ENCODE peak calls at places on chromosomes 1 and 21, in ten cellular contexts. M, D, K, J, X, N, O, A, I and T are unnamed samples.

GRCh38 chr1:180722586-180722985 is 90.8 kb downstream of the XPR1 start:
- DNase-seq in X (no peak), N (no peak), K (no peak), I (no peak), D (no peak), A (no peak), M (no peak), J (no peak), O (no peak), T (no peak)

GRCh38 chr21:21039624-21040023 is 41.4 kb downstream of the NCAM2 start:
- DNase-seq in J (no peak), K (no peak), N (no peak), A (no peak), M (no peak), D (no peak), I (no peak), O (no peak), X (no peak), T (no peak)

GRCh38 chr21:33132054-33132453 is 62.1 kb downstream of the OLIG1 start:
- DNase-seq in O (no peak), I (no peak), X (no peak), N (no peak), K (no peak), M (no peak), J (no peak), D (no peak), A (no peak), T (no peak)

GRCh38 chr1:21909286-21909759 is 27.8 kb downstream of the HSPG2 start:
- DNase-seq in I (no peak), N (no peak), A (no peak), J (no peak), D (no peak), X (no peak), K (no peak), O (no peak), M (no peak), T (no peak)

GRCh38 chr1:114107474-114108175 is 46.0 kb downstream of the SYT6 start:
- DNase-seq in K (no peak), A (no peak), X (no peak), J (no peak), I (no peak), O (no peak), N (no peak), M (no peak), D (no peak), T (no peak)

GRCh38 chr1:115089443-115090340 is at the start of gene TSPAN2:
- DNase-seq in N (no peak), O (no peak), M (no peak), X (peak), D (peak), K (peak), I (no peak), A (peak), J (no peak), T (peak)

GRCh38 chr1:225806249-225806648 is 3.7 kb upstream of the EPHX1 start:
- DNase-seq in K (no peak), I (no peak), A (no peak), D (no peak), J (no peak), O (no peak), X (no peak), M (no peak), N (no peak), T (no peak)

GRCh38 chr1:203663294-203663693 is 36.7 kb downstream of the ATP2B4 start:
- DNase-seq in O (peak), K (no peak), M (no peak), N (no peak), X (no peak), J (no peak), D (no peak), I (no peak), A (no peak), T (no peak)

GRCh38 chr1:41455479-41456271 is 28.8 kb downstream of the EDN2 start:
- DNase-seq in J (no peak), M (peak), D (no peak), I (no peak), O (peak), A (peak), X (no peak), N (no peak), K (peak), T (no peak)

GRCh38 chr1:157734328-157734727 is 33.8 kb upstream of the FCRL3 start:
- DNase-seq in J (no peak), O (peak), D (no peak), X (no peak), N (no peak), M (peak), I (no peak), A (no peak), K (no peak), T (no peak)

GRCh38 chr1:18494304-18494703 is 13.6 kb downstream of the KLHDC7A start:
- DNase-seq in K (no peak), X (no peak), M (no peak), A (no peak), I (no peak), D (no peak), N (peak), O (no peak), J (no peak), T (no peak)

GRCh38 chr1:14522331-14523241 is 75.9 kb upstream of the KAZN start:
- DNase-seq in N (no peak), I (no peak), J (no peak), M (no peak), K (peak), X (no peak), D (no peak), A (peak), O (peak), T (no peak)

GRCh38 chr1:219900201-219900600 is 28.2 kb downstream of the SLC30A10 start:
- DNase-seq in D (no peak), K (no peak), N (no peak), J (no peak), X (no peak), O (peak), A (no peak), I (no peak), M (no peak), T (no peak)

GRCh38 chr1:92087542-92087941 is 7.4 kb downstream of the BTBD8 start:
- DNase-seq in O (no peak), D (no peak), J (no peak), A (no peak), M (no peak), N (no peak), K (no peak), I (no peak), X (no peak), T (no peak)

GRCh38 chr1:178634445-178634844 is 90.6 kb upstream of the RALGPS2 start:
- DNase-seq in J (no peak), A (no peak), D (no peak), M (no peak), X (no peak), I (no peak), N (no peak), K (no peak), O (no peak), T (no peak)

GRCh38 chr1:116486424-116486823 is 84.4 kb downstream of the CD58 start:
- DNase-seq in N (no peak), A (no peak), K (no peak), J (no peak), M (no peak), O (peak), D (no peak), X (no peak), I (no peak), T (no peak)

GRCh38 chr1:110375490-110375889 is 15.3 kb downstream of the SLC16A4 start:
- DNase-seq in K (no peak), A (no peak), O (no peak), D (no peak), M (no peak), I (no peak), N (no peak), J (no peak), X (no peak), T (no peak)

GRCh38 chr1:46900401-46900800 is 40.9 kb downstream of the CYP4A11 start:
- DNase-seq in X (no peak), O (no peak), M (no peak), I (no peak), D (no peak), J (no peak), A (no peak), N (no peak), K (no peak), T (no peak)

GRCh38 chr1:88885933-88886332 is 5.4 kb downstream of the GTF2B start:
- DNase-seq in D (no peak), K (no peak), J (no peak), X (no peak), N (no peak), O (no peak), I (no peak), A (no peak), M (no peak), T (no peak)

GRCh38 chr1:53468374-53468773 is 9.2 kb downstream of the DMRTB1 start:
- DNase-seq in M (no peak), K (no peak), O (no peak), N (no peak), X (no peak), J (no peak), D (no peak), A (no peak), I (no peak), T (no peak)

GRCh38 chr1:99481391-99481996 is 164.4 kb upstream of the PALMD start:
- DNase-seq in N (peak), O (peak), K (peak), D (no peak), X (peak), J (peak), I (no peak), A (peak), M (peak), T (no peak)

GRCh38 chr1:43653339-43653738 is 3.4 kb downstream of the KDM4A start:
- DNase-seq in D (no peak), K (no peak), N (no peak), I (no peak), O (peak), A (peak), X (peak), J (peak), M (peak), T (no peak)

GRCh38 chr1:245255783-245256182 is 101.0 kb downstream of the KIF26B start:
- DNase-seq in D (no peak), K (no peak), N (no peak), J (no peak), I (no peak), M (no peak), X (no peak), O (no peak), A (no peak), T (no peak)